ENCODE peak calls at places on chromosome 10, in five cellular contexts. N is HL-60, Z is ELF-1, V is heart right ventricle, C is GF-D8. R is an unnamed sample.

GRCh38 chr10:16384064-16384463 is 52.7 kb upstream of the PTER start:
- DNase-seq in N (no peak), Z (no peak), V (no peak), C (no peak), R (no peak)

GRCh38 chr10:31055573-31056251 is 24.0 kb upstream of the ZNF438 start:
- DNase-seq in N (no peak), Z (no peak), V (no peak), C (no peak), R (no peak)

GRCh38 chr10:71484352-71484751 is 87.6 kb downstream of the CDH23 start:
- DNase-seq in N (no peak), Z (no peak), V (peak; percentile 48), C (no peak), R (peak; percentile 72)

GRCh38 chr10:100014129-100014762 is 4.5 kb upstream of the DNMBP start:
- DNase-seq in N (no peak), Z (no peak), V (no peak), C (no peak), R (no peak)

GRCh38 chr10:17984056-17984455 is 32.3 kb downstream of the SLC39A12 start:
- DNase-seq in N (no peak), Z (no peak), V (no peak), C (no peak), R (no peak)

GRCh38 chr10:16509996-16510395 is 11.7 kb downstream of the C1QL3 start:
- DNase-seq in N (no peak), Z (no peak), V (no peak), C (no peak), R (no peak)

GRCh38 chr10:58424176-58424575 is 39.0 kb downstream of the TFAM start:
- DNase-seq in N (no peak), Z (no peak), V (no peak), C (no peak), R (no peak)

GRCh38 chr10:80509403-80510161 is 28.1 kb upstream of the SH2D4B start:
- DNase-seq in N (no peak), Z (peak; percentile 77), V (no peak), C (no peak), R (no peak)

GRCh38 chr10:51459476-51459875 is 239.9 kb downstream of the CSTF2T start:
- DNase-seq in N (no peak), Z (no peak), V (no peak), C (no peak), R (no peak)

GRCh38 chr10:13417459-13418126 is 69.5 kb upstream of the SEPHS1 start:
- DNase-seq in N (no peak), Z (peak; percentile 38), V (no peak), C (no peak), R (no peak)

GRCh38 chr10:12194752-12195271 is 879 bp downstream of the NUDT5 start:
- DNase-seq in N (no peak), Z (peak; percentile 56), V (peak; percentile 44), C (no peak), R (peak; percentile 51)

GRCh38 chr10:79487296-79488194 is 24.8 kb upstream of the EIF5AL1 start:
- DNase-seq in N (no peak), Z (peak; percentile 93), V (peak; percentile 41), C (no peak), R (peak; percentile 86)

GRCh38 chr10:132023092-132023811 is 41.5 kb upstream of the BNIP3 start:
- DNase-seq in N (peak; percentile 68), Z (peak; percentile 91), V (peak; percentile 89), C (no peak), R (peak; percentile 91)

GRCh38 chr10:72637398-72637857 is 11.5 kb upstream of the MICU1 start:
- DNase-seq in N (peak; percentile 73), Z (peak; percentile 26), V (peak; percentile 15), C (peak; percentile 90), R (no peak)

GRCh38 chr10:80289451-80290287 is at the start of gene MAT1A:
- DNase-seq in N (no peak), Z (no peak), V (no peak), C (no peak), R (peak; percentile 73)

GRCh38 chr10:71527135-71527534 is 130.4 kb downstream of the CDH23 start:
- DNase-seq in N (no peak), Z (no peak), V (no peak), C (no peak), R (no peak)

GRCh38 chr10:71840177-71840711 is 10.8 kb downstream of the PSAP start:
- DNase-seq in N (no peak), Z (peak; percentile 97), V (peak; percentile 58), C (no peak), R (peak; percentile 92)

GRCh38 chr10:37654466-37654865 is 202.9 kb downstream of the ZNF248 start:
- DNase-seq in N (no peak), Z (peak; percentile 68), V (no peak), C (no peak), R (no peak)

GRCh38 chr10:4331150-4331549 is 494.9 kb upstream of the AKR1E2 start:
- DNase-seq in N (no peak), Z (peak; percentile 20), V (no peak), C (no peak), R (no peak)

GRCh38 chr10:121899727-121900126 is 28.1 kb downstream of the ATE1 start:
- DNase-seq in N (no peak), Z (no peak), V (no peak), C (no peak), R (no peak)